ENCODE peak calls at places on chromosomes 7 and 10, in four cellular contexts. Y, N, D and T are unnamed samples.

GRCh38 chr10:58326967-58327381 is 7.8 kb upstream of the UBE2D1 start:
- DNase-seq in Y (no peak), N (peak), D (no peak), T (no peak)

GRCh38 chr7:1755783-1756626 is 85.9 kb downstream of the ELFN1 start:
- DNase-seq in Y (no peak), N (no peak), D (no peak), T (no peak)

GRCh38 chr7:135282621-135283295 is 49.1 kb downstream of the STRA8 start:
- DNase-seq in Y (no peak), N (no peak), D (peak), T (no peak)

GRCh38 chr10:68135922-68136718 is 26.8 kb downstream of the MYPN start:
- DNase-seq in Y (no peak), N (peak), D (no peak), T (no peak)

GRCh38 chr10:126536148-126536547 is 134.3 kb downstream of the C10orf90 start:
- DNase-seq in Y (no peak), N (peak), D (no peak), T (no peak)

GRCh38 chr10:92052088-92052487 is 128.5 kb downstream of the BTAF1 start:
- DNase-seq in Y (no peak), N (no peak), D (no peak), T (no peak)

GRCh38 chr10:46555713-46556514 is 544 bp downstream of the GPRIN2 start:
- DNase-seq in Y (no peak), N (no peak), D (no peak), T (no peak)

GRCh38 chr10:75397571-75397921 is 4.0 kb downstream of the ZNF503 start:
- DNase-seq in Y (no peak), N (peak), D (no peak), T (no peak)

GRCh38 chr7:44287488-44288380 is 37.7 kb downstream of the CAMK2B start:
- DNase-seq in Y (no peak), N (no peak), D (no peak), T (no peak)

GRCh38 chr7:107865956-107866775 is 24.8 kb upstream of the DLD start:
- DNase-seq in Y (no peak), N (no peak), D (no peak), T (no peak)

GRCh38 chr10:103610083-103610472 is 116.6 kb downstream of the NEURL1 start:
- DNase-seq in Y (no peak), N (no peak), D (no peak), T (no peak)

GRCh38 chr10:75350791-75351190 is 50.8 kb downstream of the ZNF503 start:
- DNase-seq in Y (no peak), N (peak), D (no peak), T (no peak)

GRCh38 chr10:84269773-84270172 is 24.9 kb downstream of the RGR start:
- DNase-seq in Y (no peak), N (peak), D (no peak), T (no peak)

GRCh38 chr7:133481676-133482075 is 228.8 kb downstream of the EXOC4 start:
- DNase-seq in Y (no peak), N (peak), D (no peak), T (no peak)

GRCh38 chr10:96230527-96230926 is 40.8 kb downstream of the BLNK start:
- DNase-seq in Y (no peak), N (no peak), D (no peak), T (no peak)

GRCh38 chr7:123571684-123572083 is 14.1 kb upstream of the NDUFA5 start:
- DNase-seq in Y (no peak), N (no peak), D (no peak), T (no peak)

GRCh38 chr10:103916901-103917300 is 1.1 kb downstream of the STN1 start:
- DNase-seq in Y (no peak), N (no peak), D (no peak), T (no peak)

GRCh38 chr10:127193125-127193524 is 3.3 kb downstream of the INSYN2A start:
- DNase-seq in Y (no peak), N (peak), D (no peak), T (no peak)

GRCh38 chr10:76866841-76867586 is 770.6 kb downstream of the KCNMA1 start:
- DNase-seq in Y (no peak), N (no peak), D (no peak), T (no peak)

GRCh38 chr10:75402486-75403143 is 1.1 kb upstream of the ZNF503 start:
- DNase-seq in Y (no peak), N (peak), D (no peak), T (no peak)

GRCh38 chr7:98294798-98295382 is 13.4 kb downstream of the BRI3 start:
- DNase-seq in Y (no peak), N (peak), D (no peak), T (no peak)

GRCh38 chr7:27166475-27167169 is 1.3 kb upstream of the HOXA9 start:
- DNase-seq in Y (no peak), N (no peak), D (no peak), T (no peak)

GRCh38 chr7:124310934-124311390 is 278.1 kb upstream of the TMEM229A start:
- DNase-seq in Y (no peak), N (no peak), D (no peak), T (no peak)

GRCh38 chr7:98212532-98213041 is 1.3 kb downstream of the BHLHA15 start:
- DNase-seq in Y (no peak), N (no peak), D (no peak), T (no peak)

GRCh38 chr7:137956183-137956582 is 45.7 kb downstream of the CREB3L2 start:
- DNase-seq in Y (no peak), N (no peak), D (no peak), T (no peak)

GRCh38 chr10:104080762-104081161 is 4.9 kb downstream of the COL17A1 start:
- DNase-seq in Y (no peak), N (no peak), D (no peak), T (peak)

GRCh38 chr10:70478191-70479160 is at the start of gene PALD1:
- DNase-seq in Y (no peak), N (peak), D (peak), T (no peak)

GRCh38 chr10:117662790-117663540 is 120.4 kb downstream of the EMX2 start:
- DNase-seq in Y (no peak), N (no peak), D (no peak), T (no peak)

GRCh38 chr7:92725161-92725925 is 111.0 kb downstream of the CDK6 start:
- DNase-seq in Y (no peak), N (no peak), D (no peak), T (no peak)

GRCh38 chr7:371779-372545 is 82.0 kb downstream of the FOXL3 start:
- DNase-seq in Y (no peak), N (no peak), D (no peak), T (no peak)

GRCh38 chr10:97023401-97024180 is 162.2 kb downstream of the SLIT1 start:
- DNase-seq in Y (no peak), N (no peak), D (no peak), T (no peak)

GRCh38 chr10:27745719-27746363 is at the start of gene MKX:
- DNase-seq in Y (no peak), N (peak), D (peak), T (no peak)

GRCh38 chr10:72303424-72304128 is 29.9 kb downstream of the DDIT4 start:
- DNase-seq in Y (no peak), N (no peak), D (no peak), T (no peak)

GRCh38 chr7:139777304-139777890 is 401 bp downstream of the HIPK2 start:
- DNase-seq in Y (peak), N (peak), D (peak), T (no peak)